ENCODE peak calls at places on chromosomes 6 and 20, in five cellular contexts. L is psoas muscle, U is tibial artery, C is cardiac muscle cell, T is GM23338. P is an unnamed sample.

GRCh38 chr6:53238311-53238710 is 89.7 kb upstream of the GCM1 start:
- DNase-seq in T (no peak), L (no peak), U (no peak), C (no peak), P (no peak)

GRCh38 chr6:139531148-139531547 is 156.7 kb upstream of the CITED2 start:
- DNase-seq in C (no peak), L (no peak), T (no peak), U (no peak), P (no peak)

GRCh38 chr20:52083627-52084232 is 107.8 kb downstream of the ZFP64 start:
- DNase-seq in C (peak; percentile 75), T (peak; percentile 91), U (no peak), L (no peak), P (peak; percentile 48)

GRCh38 chr20:47230811-47231256 is 125.7 kb downstream of the ZMYND8 start:
- DNase-seq in L (no peak), U (no peak), C (no peak), T (no peak), P (no peak)

GRCh38 chr6:3571206-3571815 is 114.5 kb upstream of the SLC22A23 start:
- DNase-seq in L (no peak), T (no peak), U (peak; percentile 89), C (no peak), P (no peak)

GRCh38 chr6:63066053-63066704 is 145.1 kb upstream of the FKBP1C start:
- DNase-seq in L (no peak), U (no peak), T (peak; percentile 40), C (peak; percentile 5), P (no peak)

GRCh38 chr6:127920804-127921203 is 19.9 kb upstream of the THEMIS start:
- DNase-seq in T (no peak), C (no peak), L (no peak), U (no peak), P (no peak)

GRCh38 chr6:130900913-130901312 is 73.7 kb downstream of the SMLR1 start:
- DNase-seq in C (no peak), U (peak; percentile 87), L (peak; percentile 83), T (no peak), P (peak; percentile 15)

GRCh38 chr6:134182528-134182927 is 130.1 kb upstream of the SLC2A12 start:
- DNase-seq in C (no peak), L (no peak), T (peak; percentile 56), U (no peak), P (no peak)

GRCh38 chr20:9467995-9468394 is 46.4 kb upstream of the LAMP5 start:
- DNase-seq in U (no peak), L (no peak), C (peak; percentile 9), T (peak; percentile 62), P (no peak)
- TF ChIP-seq CTCF in U (no peak), L (no peak), C (peak; percentile 36), T (peak; percentile 91), P (no peak)

DNA sequence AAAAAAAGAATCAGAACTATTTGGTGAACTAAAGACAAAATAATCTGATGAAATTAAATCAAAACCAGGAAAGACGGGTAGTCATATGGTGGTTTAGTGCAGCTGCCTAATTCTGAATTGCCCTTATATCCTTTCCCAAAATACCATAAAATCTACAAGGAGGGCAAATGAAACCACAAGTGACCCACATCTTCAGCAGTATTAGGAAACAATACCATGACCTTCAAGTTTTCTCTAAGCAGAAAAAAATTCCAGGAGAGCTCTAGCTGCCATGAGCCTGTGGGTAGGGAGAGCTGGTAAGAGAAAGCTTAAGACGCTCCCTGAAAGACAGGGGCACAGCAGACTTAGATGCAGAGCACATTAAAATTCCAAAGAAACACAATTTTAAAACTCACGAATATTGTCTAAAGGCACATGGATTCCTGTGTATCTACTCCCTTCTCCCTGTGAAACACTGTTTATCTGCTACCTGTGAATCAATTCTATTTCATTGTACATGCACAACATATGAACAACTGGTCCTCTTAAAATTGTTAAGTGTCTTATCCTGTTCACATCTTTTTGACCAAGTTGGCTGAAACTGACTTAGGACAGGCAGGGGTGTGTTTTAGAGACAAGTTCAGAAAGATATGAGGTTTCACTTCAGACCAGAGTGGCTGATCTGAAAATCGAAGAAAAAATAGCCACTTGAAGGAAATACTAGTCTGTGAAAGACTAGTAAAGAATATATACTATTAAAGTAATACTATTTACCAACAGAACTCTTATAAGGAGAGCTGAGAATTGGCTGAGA is 153.6 kb upstream of the SHLD1 start:
- DNase-seq in T (no peak), C (no peak), U (no peak), L (no peak), P (no peak)
- H3K36me3 ChIP-seq in T (peaks cover 5% of the 10 kb centered on the region), C (peaks cover 23% of the 10 kb centered on the region), U (peaks cover 66% of the 10 kb centered on the region), L (peaks cover 71% of the 10 kb centered on the region), P (peaks cover 97% of the 10 kb centered on the region)

GRCh38 chr6:167747645-167748044 is 79.1 kb upstream of the AFDN start:
- DNase-seq in L (no peak), C (no peak), T (no peak), U (no peak), P (no peak)
- TF ChIP-seq CTCF in L (no peak), C (no peak), T (no peak), U (no peak), P (no peak)

DNA sequence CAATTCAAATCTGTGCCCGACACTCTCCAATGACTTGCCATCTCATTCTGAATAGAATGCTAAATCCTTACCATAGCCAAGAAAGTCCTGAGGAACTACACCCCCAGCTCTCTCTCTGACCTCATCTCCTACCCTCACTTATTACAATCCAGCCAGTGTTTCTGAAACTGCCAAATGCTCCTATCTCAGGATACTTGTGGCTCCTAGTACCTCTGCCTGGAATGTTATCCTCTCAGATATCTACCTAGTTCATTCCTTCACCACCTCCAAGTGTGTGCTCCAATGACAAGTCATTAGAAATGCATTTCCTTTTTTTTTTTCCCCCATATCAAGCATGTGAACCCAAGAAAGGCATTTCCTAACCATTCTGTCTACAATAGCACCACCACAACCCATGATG is 24.4 kb downstream of the ZNF184 start:
- DNase-seq in U (no peak), C (no peak), T (no peak), L (no peak), P (no peak)
- H3K36me3 ChIP-seq in U (peaks cover 67% of the 10 kb centered on the region), C (peaks cover 16% of the 10 kb centered on the region), T (peaks cover 37% of the 10 kb centered on the region), L (peaks cover 34% of the 10 kb centered on the region), P (peaks cover 9% of the 10 kb centered on the region)

P was measured in heart right ventricle.